ENCODE peak calls at places on chromosomes 13 and 19, in five cellular contexts. O, L, R, I and Q are unnamed samples.

GRCh38 chr19:2274937-2275535 is 6.9 kb downstream of the PEAK3 start:
- DNase-seq in R (no peak), O (peak), I (peak), L (peak), Q (peak)

GRCh38 chr19:28706693-28707092 is 506.3 kb downstream of the UQCRFS1 start:
- DNase-seq in O (no peak), L (no peak), R (no peak), I (no peak), Q (no peak)

GRCh38 chr19:38034153-38034835 is 127.3 kb downstream of the SIPA1L3 start:
- DNase-seq in R (no peak), L (no peak), O (no peak), I (no peak), Q (no peak)

GRCh38 chr19:7482584-7483439 is 6.0 kb downstream of the PEX11G start:
- DNase-seq in R (peak), L (peak), I (peak), O (peak), Q (peak)

GRCh38 chr13:57740719-57741118 is 109.2 kb downstream of the PCDH17 start:
- DNase-seq in I (peak), R (no peak), O (no peak), L (no peak), Q (no peak)

GRCh38 chr19:6108721-6109633 is 1.3 kb downstream of the RFX2 start:
- DNase-seq in O (peak), I (peak), L (peak), R (no peak), Q (no peak)

GRCh38 chr13:22665531-22665930 is 515.2 kb upstream of the SGCG start:
- DNase-seq in R (no peak), I (no peak), O (no peak), L (no peak), Q (no peak)

GRCh38 chr19:11738746-11739620 is at the start of gene ZNF823:
- DNase-seq in L (peak), R (peak), O (peak), I (peak), Q (peak)

GRCh38 chr13:113947321-113948033 is 26.4 kb downstream of the C13orf46 start:
- DNase-seq in I (no peak), O (peak), L (no peak), R (peak), Q (peak)

GRCh38 chr13:44397766-44398223 is 24.2 kb downstream of the SERP2 start:
- DNase-seq in R (no peak), L (no peak), I (no peak), O (peak), Q (no peak)

GRCh38 chr19:41206926-41207750 is 11.9 kb upstream of the AXL start:
- DNase-seq in L (no peak), I (no peak), R (no peak), O (peak), Q (no peak)

GRCh38 chr13:80036845-80037504 is 304.0 kb downstream of the SPRY2 start:
- DNase-seq in L (no peak), O (no peak), R (no peak), I (no peak), Q (no peak)

DNA sequence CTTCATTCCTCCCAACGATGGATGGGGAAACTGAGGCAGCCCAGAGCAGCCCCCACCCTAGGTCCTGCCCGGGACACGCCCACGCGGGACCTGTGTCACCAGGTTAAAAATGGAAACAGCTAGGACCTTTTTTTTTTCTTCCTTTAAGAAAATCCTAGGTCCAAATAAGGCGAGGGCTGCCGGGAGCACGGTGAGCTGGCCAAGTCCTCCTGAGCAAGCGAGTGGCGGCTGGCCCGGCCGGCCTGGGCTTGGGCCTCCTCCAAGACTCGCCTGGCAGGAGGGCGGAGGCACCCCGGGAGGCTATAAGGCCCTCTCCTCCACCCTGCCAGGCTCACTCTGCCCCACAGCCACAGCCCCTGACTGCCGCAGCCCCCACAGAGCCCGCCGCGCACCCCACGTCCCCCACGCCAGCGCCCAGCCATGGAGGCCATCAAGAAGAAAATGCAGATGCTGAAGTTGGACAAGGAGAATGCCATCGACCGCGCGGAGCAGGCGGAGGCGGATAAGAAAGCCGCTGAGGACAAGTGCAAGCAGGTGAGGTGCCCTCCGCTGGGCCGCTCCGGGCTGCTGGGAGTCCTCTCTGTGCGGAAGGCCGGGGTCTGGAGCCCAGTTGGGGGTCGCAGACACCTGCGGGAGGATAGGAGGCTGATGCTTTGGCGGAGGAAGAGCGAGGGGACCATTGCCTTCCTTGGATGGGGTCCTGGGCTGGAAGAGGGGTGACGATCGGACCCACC is 8.9 kb upstream of the TPM4 start:
- DNase-seq in O (no peak), R (peak), L (no peak), I (no peak), Q (peak)
- TF ChIP-seq JUND in O (no peak), R (no peak), L (no peak), I (no peak), Q (no peak)

GRCh38 chr13:101579291-101579802 is 126.9 kb downstream of the ITGBL1 start:
- DNase-seq in L (no peak), O (no peak), R (no peak), I (peak), Q (no peak)
- TF ChIP-seq JUND in L (no peak), O (no peak), R (no peak), I (no peak), Q (no peak)

GRCh38 chr13:42997381-42997780 is 5.3 kb upstream of the EPSTI1 start:
- DNase-seq in I (no peak), O (no peak), R (no peak), L (no peak), Q (no peak)
- TF ChIP-seq JUND in I (no peak), O (no peak), R (no peak), L (no peak), Q (no peak)

GRCh38 chr13:98575009-98575866 is 1.7 kb downstream of the STK24 start:
- DNase-seq in R (no peak), O (no peak), L (no peak), I (no peak), Q (peak)

GRCh38 chr13:98576963-98577822 is at the start of gene STK24:
- DNase-seq in I (peak), L (peak), R (no peak), O (peak), Q (peak)

GRCh38 chr13:98575876-98576214 is 1.1 kb downstream of the STK24 start:
- DNase-seq in I (no peak), L (no peak), O (no peak), R (no peak), Q (peak)

GRCh38 chr13:98577823-98578285 is 947 bp upstream of the STK24 start:
- DNase-seq in R (no peak), L (no peak), I (no peak), O (no peak), Q (no peak)

DNA sequence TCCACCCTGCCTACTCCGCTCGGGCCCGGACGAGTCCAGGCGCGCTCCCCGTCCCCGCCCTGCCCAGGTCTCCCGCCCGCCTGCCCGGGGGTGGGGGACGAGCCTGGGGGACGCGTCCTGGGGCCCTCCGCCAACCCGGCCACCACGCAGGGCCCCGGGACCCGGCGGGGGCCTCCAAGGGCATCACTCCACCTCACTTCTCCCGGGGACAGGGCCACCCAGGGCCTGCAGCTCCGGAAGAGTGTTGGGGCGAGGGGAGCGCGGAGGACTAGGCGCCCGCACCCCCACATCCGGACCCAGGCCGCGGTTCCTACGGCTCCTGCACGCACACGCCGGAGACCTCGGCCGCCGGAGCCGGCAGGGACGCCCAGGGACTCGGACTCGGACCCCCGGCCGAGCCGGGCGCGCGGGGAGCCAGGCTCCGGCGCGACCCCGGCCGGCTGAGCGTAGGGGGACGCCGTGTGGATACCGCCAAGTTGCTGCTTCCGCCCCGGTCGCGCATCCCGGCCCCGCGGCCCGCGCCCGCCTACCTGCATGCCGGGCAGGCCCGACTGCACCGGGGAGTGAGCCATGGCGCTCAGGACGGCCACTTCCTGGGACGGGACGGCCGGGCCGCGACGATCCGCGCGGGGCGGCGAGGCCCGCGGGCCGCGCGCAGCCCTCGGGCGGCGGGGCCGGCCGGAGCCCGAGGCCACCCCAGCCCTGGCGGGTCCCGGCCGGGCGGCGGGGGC is 527 bp downstream of the STK24 start:
- DNase-seq in O (peak), I (peak), R (no peak), L (no peak), Q (no peak)
- TF ChIP-seq JUND in O (no peak), I (no peak), R (no peak), L (no peak), Q (no peak)